ENCODE peak calls at places on chromosomes 12 and 14, in five cellular contexts. Q is B cell, O is RPMI8226, Z is M059J, S is nucleus accumbens. X is an unnamed sample.

GRCh38 chr12:118061876-118062791 is 1.2 kb upstream of the WSB2 start:
- DNase-seq in O (no peak), Q (no peak), Z (peak; percentile 70), S (peak; percentile 12), X (peak; percentile 74)

GRCh38 chr12:14810953-14811483 is 3.0 kb downstream of the SMCO3 start:
- DNase-seq in S (no peak), Q (no peak), O (peak; percentile 33), Z (peak; percentile 52), X (peak; percentile 58)

GRCh38 chr12:50081096-50081808 is 3.9 kb upstream of the SMARCD1 start:
- DNase-seq in S (no peak), O (no peak), Z (no peak), Q (no peak), X (no peak)

GRCh38 chr12:96213869-96214268 is 19.7 kb downstream of the ELK3 start:
- DNase-seq in Z (no peak), O (no peak), S (no peak), Q (no peak), X (no peak)

GRCh38 chr14:96754845-96755184 is 42.4 kb upstream of the VRK1 start:
- DNase-seq in S (no peak), Q (peak; percentile 18), Z (no peak), O (no peak), X (no peak)

GRCh38 chr14:62532186-62532585 is 513.1 kb downstream of the KCNH5 start:
- DNase-seq in Z (peak; percentile 29), Q (no peak), O (no peak), S (no peak), X (peak; percentile 3)

GRCh38 chr14:41830679-41831078 is 224.0 kb downstream of the LRFN5 start:
- DNase-seq in O (no peak), Z (peak; percentile 20), S (no peak), Q (no peak), X (peak; percentile 33)

GRCh38 chr14:100065161-100065871 is at the start of gene EVL:
- DNase-seq in Z (no peak), S (no peak), O (no peak), Q (peak; percentile 84), X (no peak)

GRCh38 chr12:63306476-63306875 is 155.5 kb upstream of the AVPR1A start:
- DNase-seq in S (no peak), Q (no peak), Z (no peak), O (no peak), X (no peak)

GRCh38 chr14:28936601-28937000 is 170.0 kb downstream of the FOXG1 start:
- DNase-seq in Q (no peak), Z (no peak), O (no peak), S (no peak), X (no peak)

GRCh38 chr12:46843811-46844210 is 18.0 kb upstream of the SLC38A4 start:
- DNase-seq in S (no peak), Z (no peak), Q (no peak), O (no peak), X (no peak)

GRCh38 chr14:69712637-69713088 is 54.3 kb upstream of the SRSF5 start:
- DNase-seq in Z (no peak), S (no peak), O (peak; percentile 68), Q (no peak), X (no peak)

GRCh38 chr12:109951136-109951535 is 45.0 kb downstream of the GIT2 start:
- DNase-seq in O (no peak), Q (no peak), Z (peak; percentile 96), S (no peak), X (peak; percentile 95)

GRCh38 chr14:23173039-23173438 is 10.4 kb downstream of the SLC7A8 start:
- DNase-seq in S (no peak), Q (no peak), Z (no peak), O (peak; percentile 38), X (no peak)

GRCh38 chr12:49883065-49883464 is 20.6 kb downstream of the FAIM2 start:
- DNase-seq in Q (no peak), Z (no peak), S (no peak), O (no peak), X (no peak)